ENCODE peak calls at places on chromosome 16, in seven cellular contexts. F is cardiac fibroblast, N is pancreas, M is AG04450, T is mucosa of descending colon, W is lower leg skin, C is retinal pigment epithelial cell. U is an unnamed sample.

GRCh38 chr16:21598676-21599157 is 660 bp upstream of the METTL9 start:
- DNase-seq in F (no peak), N (no peak), M (no peak), T (no peak), W (no peak), C (no peak), U (no peak)

GRCh38 chr16:14502932-14503741 is 126.9 kb downstream of the PARN start:
- DNase-seq in F (peak; percentile 58), N (no peak), M (peak; percentile 27), T (no peak), W (no peak), C (no peak), U (no peak)

GRCh38 chr16:4032768-4033167 is 83.5 kb downstream of the ADCY9 start:
- DNase-seq in F (no peak), N (peak; percentile 91), M (no peak), T (peak; percentile 82), W (no peak), C (no peak), U (no peak)

GRCh38 chr16:17277981-17278381 is 192.8 kb downstream of the XYLT1 start:
- DNase-seq in F (peak; percentile 19), N (peak; percentile 61), M (no peak), T (peak; percentile 63), W (no peak), C (no peak), U (no peak)

GRCh38 chr16:49460786-49461470 is 87.3 kb downstream of the C16orf78 start:
- DNase-seq in F (no peak), N (no peak), M (no peak), T (no peak), W (no peak), C (no peak), U (no peak)

GRCh38 chr16:84462296-84463210 is 41.9 kb downstream of the MEAK7 start:
- DNase-seq in F (no peak), N (no peak), M (no peak), T (no peak), W (peak; percentile 83), C (no peak), U (no peak)

GRCh38 chr16:89374393-89374948 is 115.9 kb downstream of the ANKRD11 start:
- DNase-seq in F (no peak), N (no peak), M (no peak), T (no peak), W (no peak), C (peak; percentile 54), U (no peak)

GRCh38 chr16:87320510-87321227 is 3.5 kb upstream of the C16orf95 start:
- DNase-seq in F (no peak), N (no peak), M (no peak), T (no peak), W (no peak), C (no peak), U (no peak)

GRCh38 chr16:67801889-67802288 is 4.5 kb downstream of the RANBP10 start:
- DNase-seq in F (no peak), N (no peak), M (no peak), T (no peak), W (no peak), C (no peak), U (no peak)

GRCh38 chr16:11045846-11046245 is 101.5 kb downstream of the CLEC16A start:
- DNase-seq in F (peak; percentile 17), N (no peak), M (no peak), T (no peak), W (peak; percentile 82), C (no peak), U (no peak)

GRCh38 chr16:65789148-65789545 is 577.3 kb upstream of the CDH5 start:
- DNase-seq in F (no peak), N (no peak), M (no peak), T (no peak), W (no peak), C (no peak), U (no peak)

GRCh38 chr16:13936596-13937081 is 16.7 kb downstream of the ERCC4 start:
- DNase-seq in F (peak; percentile 81), N (peak; percentile 73), M (no peak), T (no peak), W (no peak), C (no peak), U (no peak)

GRCh38 chr16:46883353-46883689 is 841 bp upstream of the GPT2 start:
- DNase-seq in F (no peak), N (no peak), M (no peak), T (no peak), W (no peak), C (no peak), U (no peak)

GRCh38 chr16:4320030-4320429 is 4.2 kb downstream of the GLIS2 start:
- DNase-seq in F (peak; percentile 27), N (peak; percentile 17), M (no peak), T (no peak), W (no peak), C (no peak), U (no peak)

GRCh38 chr16:81748476-81749198 is 30.5 kb upstream of the PLCG2 start:
- DNase-seq in F (no peak), N (no peak), M (no peak), T (no peak), W (no peak), C (no peak), U (no peak)

GRCh38 chr16:85463228-85463611 is 149.9 kb upstream of the GSE1 start:
- DNase-seq in F (no peak), N (no peak), M (no peak), T (no peak), W (no peak), C (no peak), U (no peak)

GRCh38 chr16:85462405-85463227 is 150.5 kb upstream of the GSE1 start:
- DNase-seq in F (no peak), N (peak; percentile 33), M (no peak), T (no peak), W (no peak), C (no peak), U (no peak)

GRCh38 chr16:85461814-85462404 is 151.2 kb upstream of the GSE1 start:
- DNase-seq in F (peak; percentile 53), N (no peak), M (peak; percentile 10), T (no peak), W (no peak), C (no peak), U (no peak)

GRCh38 chr16:85464342-85465305 is 148.5 kb upstream of the GSE1 start:
- DNase-seq in F (no peak), N (no peak), M (no peak), T (no peak), W (no peak), C (no peak), U (no peak)

GRCh38 chr16:85463672-85464071 is 149.4 kb upstream of the GSE1 start:
- DNase-seq in F (no peak), N (no peak), M (no peak), T (no peak), W (no peak), C (no peak), U (no peak)
- TF ChIP-seq CTCF in F (no peak), N (no peak), M (no peak), T (no peak), W (no peak), C (no peak), U (no peak)

GRCh38 chr16:31260136-31260931 is 559 bp downstream of the ITGAM start:
- DNase-seq in F (no peak), N (no peak), M (no peak), T (no peak), W (no peak), C (no peak), U (no peak)
- H3K4me3 ChIP-seq in F (no peak overlapping the region), N (no peak overlapping the region), M (no peak overlapping the region), T (no peak overlapping the region), W (no peak overlapping the region), C (no peak overlapping the region), U (no peak overlapping the region)

DNA sequence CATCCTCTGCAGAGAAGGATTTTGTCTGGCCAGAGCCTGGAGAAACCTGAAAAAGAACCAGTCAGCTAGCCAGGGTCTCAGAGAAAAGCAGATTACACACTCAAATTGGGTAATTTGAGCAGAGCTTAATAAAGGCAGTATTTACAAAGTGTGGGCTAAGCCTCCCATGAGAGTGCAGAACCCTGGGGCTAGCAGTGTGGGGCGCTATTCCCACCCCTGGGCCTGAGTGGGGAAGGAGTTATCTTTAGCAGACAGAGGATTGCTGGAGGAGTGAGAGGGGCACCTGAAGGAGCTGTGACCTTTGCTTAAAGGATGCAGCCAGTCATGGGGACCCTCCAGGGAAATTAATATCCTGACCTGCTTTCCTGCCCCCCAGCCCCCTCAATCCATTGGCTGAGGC is 46.2 kb downstream of the SNX20 start:
- DNase-seq in F (no peak), N (no peak), M (no peak), T (no peak), W (no peak), C (no peak), U (no peak)
- TF ChIP-seq CTCF in F (no peak), N (no peak), M (no peak), T (no peak), W (no peak), C (no peak), U (no peak)

GRCh38 chr16:29686740-29687327 is 7.9 kb downstream of the QPRT start:
- DNase-seq in F (no peak), N (no peak), M (no peak), T (no peak), W (no peak), C (no peak), U (no peak)
- H3K4me3 ChIP-seq in F (no peak overlapping the region), N (no peak overlapping the region), M (no peak overlapping the region), T (no peak overlapping the region), W (no peak overlapping the region), C (no peak overlapping the region), U (no peak overlapping the region)

DNA sequence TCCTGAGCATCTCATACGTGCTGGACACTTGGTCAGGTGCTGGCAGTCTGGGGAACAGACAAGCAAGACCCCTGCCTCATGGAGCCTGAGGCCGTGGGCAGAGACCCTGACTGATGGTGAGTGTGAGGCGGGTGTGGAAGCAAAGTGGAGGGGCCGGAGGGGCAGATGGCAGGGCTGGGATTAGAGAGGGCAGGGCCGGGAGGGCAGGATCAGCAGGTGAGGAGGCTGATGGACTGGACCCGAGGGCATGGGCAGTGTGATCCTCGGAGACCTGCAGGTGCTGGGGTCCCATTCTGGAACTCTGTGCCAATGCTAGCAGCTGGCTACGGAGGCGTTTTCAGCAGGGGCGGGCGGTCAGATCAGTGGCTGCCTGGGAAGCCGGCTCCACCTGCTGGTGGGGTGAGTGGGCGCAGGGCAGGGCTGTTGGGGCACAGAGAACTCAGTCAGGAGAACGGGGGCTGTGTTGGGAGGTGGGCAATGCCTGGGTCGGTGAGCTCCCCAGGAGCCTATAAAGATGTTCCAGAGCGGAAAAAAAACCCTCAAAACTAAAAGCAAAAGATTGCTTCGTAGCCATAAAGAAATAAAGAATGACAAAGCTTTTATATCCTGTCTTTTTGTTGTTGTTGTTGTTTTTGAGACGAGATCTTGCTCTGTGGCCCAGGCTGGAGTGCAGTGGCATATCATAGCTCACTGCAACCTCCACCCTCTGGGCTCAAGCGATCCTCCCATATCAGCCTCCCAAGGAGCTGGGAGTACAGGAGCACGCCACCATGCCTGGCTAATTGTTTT is 8.9 kb upstream of the C16orf74 start:
- DNase-seq in F (no peak), N (peak; percentile 43), M (no peak), T (peak; percentile 76), W (no peak), C (no peak), U (no peak)
- TF ChIP-seq CTCF in F (peak; percentile 60), N (no peak), M (peak; percentile 38), T (no peak), W (no peak), C (peak; percentile 61), U (peak; percentile 42)

GRCh38 chr16:6961704-6962103 is 370.9 kb upstream of the RBFOX1 start:
- DNase-seq in F (no peak), N (no peak), M (no peak), T (no peak), W (no peak), C (no peak), U (no peak)
- H3K4me3 ChIP-seq in F (no peak overlapping the region), N (no peak overlapping the region), M (no peak overlapping the region), T (no peak overlapping the region), W (no peak overlapping the region), C (no peak overlapping the region), U (no peak overlapping the region)